ENCODE peak calls at places on chromosomes 3 and 15, in five cellular contexts. A is neuronal stem cell, O is mesendoderm, K is IMR-90, N is mesenchymal stem cell. U is an unnamed sample. For H3K36me3, the result is how much of the 10 kb centered on the place peaks cover.

GRCh38 chr3:67325231-67325630 is 327.1 kb downstream of the KBTBD8 start:
- DNase-seq in N (no peak), K (no peak), A (no peak), O (no peak), U (no peak)

GRCh38 chr3:46463120-46463867 is 1.4 kb downstream of the LTF start:
- DNase-seq in A (no peak), K (no peak), N (no peak), O (no peak), U (no peak)

GRCh38 chr3:31699309-31699953 is 166.7 kb downstream of the STT3B start:
- DNase-seq in N (no peak), K (no peak), O (no peak), A (no peak), U (no peak)

GRCh38 chr15:61195116-61196002 is 33.7 kb downstream of the RORA start:
- DNase-seq in N (peak), O (peak), K (peak), A (peak), U (peak)

GRCh38 chr3:129727707-129728106 is 121.2 kb upstream of the PLXND1 start:
- DNase-seq in O (peak), A (no peak), N (peak), K (peak), U (no peak)

GRCh38 chr3:78497692-78498091 is 1270.1 kb downstream of the ROBO1 start:
- DNase-seq in O (no peak), K (no peak), A (no peak), N (peak), U (no peak)

GRCh38 chr3:46114324-46114988 is 87.2 kb upstream of the XCR1 start:
- DNase-seq in N (peak), O (peak), A (no peak), K (peak), U (peak)

GRCh38 chr15:66649235-66649984 is 52.6 kb upstream of the SMAD6 start:
- DNase-seq in K (no peak), O (no peak), A (no peak), N (no peak), U (no peak)

GRCh38 chr3:78258798-78259197 is 1218.9 kb downstream of the ROBO2 start:
- DNase-seq in K (peak), N (peak), A (no peak), O (peak), U (peak)

GRCh38 chr3:50316657-50317242 is 5.8 kb downstream of the HYAL2 start:
- DNase-seq in K (peak), O (peak), N (no peak), A (no peak), U (peak)

GRCh38 chr3:354433-354832 is 157.9 kb downstream of the CHL1 start:
- DNase-seq in A (peak), N (peak), K (peak), O (peak), U (peak)

GRCh38 chr3:23824699-23825444 is 19.1 kb downstream of the UBE2E1 start:
- DNase-seq in O (no peak), K (no peak), A (no peak), N (no peak), U (no peak)

GRCh38 chr15:47473857-47474256 is 243.4 kb upstream of the SEMA6D start:
- DNase-seq in A (no peak), O (no peak), N (no peak), K (no peak), U (no peak)

GRCh38 chr3:47156418-47156817 is 7.5 kb downstream of the SETD2 start:
- DNase-seq in K (no peak), A (no peak), O (no peak), N (no peak), U (no peak)

GRCh38 chr3:107752202-107752990 is 229.6 kb downstream of the BBX start:
- DNase-seq in O (peak), K (peak), A (no peak), N (peak), U (peak)

GRCh38 chr3:149305376-149305775 is 28.1 kb downstream of the TM4SF18 start:
- DNase-seq in O (no peak), K (no peak), N (no peak), A (no peak), U (no peak)

GRCh38 chr3:33658971-33659848 is 58.8 kb downstream of the CLASP2 start:
- DNase-seq in O (peak), K (peak), A (peak), N (peak), U (peak)

GRCh38 chr3:167743799-167744198 is 8.3 kb downstream of the SERPINI1 start:
- DNase-seq in N (no peak), A (no peak), K (peak), O (no peak), U (no peak)

GRCh38 chr3:51373658-51374421 is 11.3 kb upstream of the MANF start:
- DNase-seq in O (no peak), A (no peak), N (no peak), K (no peak), U (no peak)

GRCh38 chr3:119695480-119695879 is 7.3 kb upstream of the CFAP91 start:
- DNase-seq in A (no peak), N (no peak), K (peak), O (peak), U (peak)

GRCh38 chr15:58046467-58046866 is 19.0 kb downstream of the ALDH1A2 start:
- DNase-seq in N (no peak), K (no peak), A (no peak), O (no peak), U (no peak)

GRCh38 chr3:58591496-58592133 is 14.4 kb upstream of the FAM107A start:
- DNase-seq in N (no peak), K (no peak), A (no peak), O (no peak), U (no peak)

GRCh38 chr15:56243117-56243773 is 434 bp downstream of the RFX7 start:
- DNase-seq in A (peak), N (peak), O (peak), K (peak), U (peak)

GRCh38 chr3:103077910-103078309 is 643.1 kb downstream of the ZPLD1 start:
- DNase-seq in O (no peak), A (no peak), N (no peak), K (no peak), U (no peak)

GRCh38 chr3:177589921-177590336 is 392.6 kb upstream of the TBL1XR1 start:
- DNase-seq in O (no peak), K (peak), N (peak), A (peak), U (no peak)

GRCh38 chr3:112273536-112273935 is 20.5 kb downstream of the SLC9C1 start:
- DNase-seq in O (peak), K (no peak), N (no peak), A (no peak), U (no peak)

GRCh38 chr3:43707998-43708397 is 17.3 kb downstream of the ABHD5 start:
- DNase-seq in O (no peak), K (peak), A (no peak), N (peak), U (peak)

GRCh38 chr15:40937762-40938529 is 8.8 kb downstream of the DLL4 start:
- DNase-seq in K (no peak), O (no peak), A (no peak), N (no peak), U (peak)

GRCh38 chr3:188452158-188452772 is 298.3 kb downstream of the LPP start:
- DNase-seq in N (no peak), A (no peak), O (no peak), K (no peak), U (no peak)

GRCh38 chr3:14204605-14205284 is 26.1 kb downstream of the LSM3 start:
- DNase-seq in K (peak), A (no peak), O (no peak), N (peak), U (peak)

GRCh38 chr3:155782390-155782953 is 23.6 kb downstream of the C3orf33 start:
- DNase-seq in N (no peak), A (no peak), O (no peak), K (no peak), U (no peak)

GRCh38 chr3:86895202-86895601 is 95.7 kb downstream of the VGLL3 start:
- DNase-seq in K (peak), N (no peak), O (no peak), A (no peak), U (no peak)

GRCh38 chr15:62165029-62165792 is at the start of gene C2CD4B:
- DNase-seq in O (peak), K (no peak), A (peak), N (peak), U (no peak)

GRCh38 chr15:90955911-90956310 is 1.2 kb downstream of the RCCD1 start:
- DNase-seq in K (no peak), A (no peak), N (no peak), O (no peak), U (no peak)

GRCh38 chr3:15262021-15262420 is 56.0 kb downstream of the CAPN7 start:
- DNase-seq in A (no peak), K (no peak), N (no peak), O (no peak), U (no peak)

GRCh38 chr3:22399566-22399965 is 648.6 kb upstream of the ZNF385D start:
- DNase-seq in A (no peak), O (no peak), K (no peak), N (no peak), U (no peak)

GRCh38 chr15:86382341-86382740 is 302.7 kb downstream of the AGBL1 start:
- DNase-seq in A (peak), K (no peak), O (no peak), N (no peak), U (no peak)

GRCh38 chr15:35019401-35020327 is 31.6 kb upstream of the ZNF770 start:
- DNase-seq in A (no peak), O (peak), K (peak), N (peak), U (peak)

DNA sequence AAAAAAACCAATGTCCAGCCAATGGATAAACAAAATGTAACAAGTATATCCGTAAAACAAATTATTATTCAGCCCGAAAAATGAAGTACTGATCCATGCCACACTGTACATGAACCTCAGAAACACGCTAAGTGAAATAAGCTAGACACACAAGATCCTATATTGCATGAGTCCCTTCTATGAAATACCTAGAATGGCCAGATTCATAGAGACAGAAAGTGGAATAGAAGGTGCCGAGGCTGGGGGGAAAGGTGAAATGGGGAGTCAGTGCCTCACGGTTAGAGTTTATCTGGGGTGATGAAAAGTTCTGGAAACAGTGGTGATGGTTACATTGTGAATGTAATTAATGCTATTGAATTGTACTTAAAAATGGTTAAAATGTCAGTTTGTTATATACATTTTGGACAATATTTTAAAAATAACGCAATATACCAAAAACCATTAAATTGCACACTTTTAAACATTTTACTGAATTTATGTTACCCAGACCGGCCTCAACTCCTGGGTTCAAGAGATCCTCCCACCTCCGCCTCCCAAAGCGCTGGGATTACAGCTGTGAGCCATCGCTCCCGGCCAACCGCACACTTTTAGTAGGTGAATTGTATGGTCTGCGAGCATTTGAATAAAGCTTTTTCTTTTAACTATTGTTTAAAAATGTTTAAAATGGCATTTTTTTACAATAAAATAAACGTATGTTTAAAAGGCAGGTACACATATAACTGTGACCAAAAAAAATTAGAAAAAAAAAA is 2.1 kb downstream of the RNF168 start:
- DNase-seq in N (peak), A (no peak), O (peak), K (peak), U (peak)
- H3K23ac ChIP-seq in N (no peak), A (no peak), O (no peak), K (peak), U (no peak)

GRCh38 chr15:74851960-74852359 is 9.0 kb upstream of the ULK3 start:
- DNase-seq in K (no peak), A (no peak), N (no peak), O (no peak), U (no peak)
- H3K36me3 ChIP-seq in K (half or more), A (half or more), N (half or more), O (under half), U (half or more)

GRCh38 chr3:190385835-190386688 is 1.9 kb upstream of the CLDN16 start:
- DNase-seq in K (peak), N (peak), A (no peak), O (no peak), U (peak)
- H3K23ac ChIP-seq in K (peak), N (no peak), A (no peak), O (no peak), U (no peak)

DNA sequence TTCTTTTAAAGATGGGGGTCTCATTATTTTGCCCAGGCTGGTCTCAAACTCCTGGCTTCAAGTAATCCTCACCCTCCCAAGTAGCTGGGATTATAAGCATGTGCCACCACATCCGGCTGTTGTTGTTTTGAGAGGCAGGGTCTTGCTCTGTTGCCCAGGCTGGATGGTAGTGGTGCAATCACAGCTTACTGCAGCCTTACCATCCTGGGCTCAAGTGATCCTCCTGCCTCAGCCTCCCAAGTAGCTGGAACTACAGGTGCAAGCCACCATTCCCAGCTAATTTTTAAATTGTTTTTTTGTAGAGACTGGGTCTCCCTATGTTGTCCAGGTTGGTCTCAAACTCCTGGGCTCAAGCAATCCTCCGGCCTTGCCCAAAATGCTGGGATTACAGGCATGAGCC is 105.5 kb downstream of the SENP2 start:
- DNase-seq in K (no peak), O (no peak), A (no peak), N (no peak), U (no peak)
- H3K36me3 ChIP-seq in K (under half), O (under half), A (half or more), N (under half), U (under half)